ENCODE peak calls at places on chromosomes 13 and 19, in four cellular contexts. R is uterus, O is pancreas, X is heart right ventricle. C is an unnamed sample.

GRCh38 chr19:19551862-19552192 is 13.8 kb downstream of the CILP2 start:
- DNase-seq in R (no peak), X (no peak), O (no peak), C (no peak)

GRCh38 chr13:98896083-98896867 is 81.6 kb downstream of the DOCK9 start:
- DNase-seq in R (no peak), O (no peak), X (no peak), C (no peak)

GRCh38 chr13:50376895-50377575 is 361.8 kb downstream of the KCNRG start:
- DNase-seq in X (no peak), O (no peak), R (no peak), C (no peak)

GRCh38 chr19:55161571-55162322 is 4.2 kb upstream of the TNNI3 start:
- DNase-seq in R (no peak), X (no peak), O (no peak), C (no peak)

GRCh38 chr13:42876270-42876714 is 94.9 kb downstream of the FAM216B start:
- DNase-seq in X (no peak), R (no peak), O (no peak), C (no peak)

GRCh38 chr19:46731007-46731501 is 14.1 kb upstream of the PRKD2 start:
- DNase-seq in O (no peak), R (no peak), X (no peak), C (peak; percentile 78)

GRCh38 chr19:47122359-47123335 is 8.0 kb upstream of the SAE1 start:
- DNase-seq in X (no peak), R (no peak), O (no peak), C (no peak)

GRCh38 chr13:31160857-31161582 is 684 bp downstream of the HSPH1 start:
- DNase-seq in O (peak; percentile 32), X (peak; percentile 48), R (peak; percentile 48), C (peak; percentile 73)

GRCh38 chr19:2167896-2168618 is 4.3 kb downstream of the DOT1L start:
- DNase-seq in X (peak; percentile 85), R (peak; percentile 57), O (peak; percentile 49), C (peak; percentile 84)

GRCh38 chr13:80751854-80752253 is 410.9 kb upstream of the SPRY2 start:
- DNase-seq in X (no peak), O (no peak), R (no peak), C (no peak)

GRCh38 chr19:41307090-41307875 is 2.7 kb upstream of the CCDC97 start:
- DNase-seq in R (no peak), O (no peak), X (no peak), C (no peak)

GRCh38 chr19:10601999-10602329 is 14.9 kb upstream of the AP1M2 start:
- DNase-seq in X (no peak), O (no peak), R (no peak), C (no peak)

GRCh38 chr19:54281008-54281728 is at the start of gene LILRB2:
- DNase-seq in O (no peak), R (no peak), X (no peak), C (no peak)

GRCh38 chr19:40147693-40148347 is 43.4 kb upstream of the MAP3K10 start:
- DNase-seq in R (no peak), X (no peak), O (no peak), C (no peak)

GRCh38 chr13:79966039-79966438 is 374.9 kb downstream of the SPRY2 start:
- DNase-seq in X (no peak), O (no peak), R (no peak), C (no peak)

GRCh38 chr13:34842466-34842865 is 99.6 kb upstream of the NBEA start:
- DNase-seq in R (no peak), O (no peak), X (no peak), C (no peak)

GRCh38 chr13:113169277-113170272 is 11.1 kb downstream of the PROZ start:
- DNase-seq in X (peak; percentile 62), R (no peak), O (no peak), C (no peak)

GRCh38 chr19:47003611-47003935 is 16.1 kb upstream of the NPAS1 start:
- DNase-seq in X (no peak), O (no peak), R (no peak), C (no peak)

GRCh38 chr19:33040994-33041827 is 23.5 kb downstream of the RHPN2 start:
- DNase-seq in O (peak; percentile 74), X (no peak), R (no peak), C (no peak)

GRCh38 chr19:3277649-3278048 is 53.2 kb downstream of the CELF5 start:
- DNase-seq in X (no peak), R (no peak), O (no peak), C (no peak)

GRCh38 chr19:42282036-42282762 is 13.1 kb downstream of the CIC start:
- DNase-seq in O (no peak), X (peak; percentile 29), R (peak; percentile 51), C (no peak)

GRCh38 chr13:95678967-95679366 is 2.0 kb downstream of the DNAJC3 start:
- DNase-seq in R (no peak), X (no peak), O (no peak), C (no peak)

GRCh38 chr13:102847272-102848234 is 1.7 kb downstream of the ERCC5 start:
- DNase-seq in R (no peak), O (no peak), X (no peak), C (no peak)

GRCh38 chr13:95462801-95463200 is 89.7 kb upstream of the CLDN10 start:
- DNase-seq in R (no peak), X (no peak), O (no peak), C (no peak)

GRCh38 chr13:38686635-38687245 is at the start of gene FREM2:
- DNase-seq in R (peak; percentile 15), O (peak; percentile 72), X (no peak), C (peak; percentile 76)

GRCh38 chr13:98848736-98849135 is 96.3 kb upstream of the SLC15A1 start:
- DNase-seq in O (no peak), R (no peak), X (no peak), C (no peak)

GRCh38 chr13:64074989-64075474 is 2659.4 kb upstream of the PCDH20 start:
- DNase-seq in O (no peak), X (no peak), R (no peak), C (no peak)

GRCh38 chr13:77386880-77387606 is 60.1 kb upstream of the MYCBP2 start:
- DNase-seq in R (no peak), X (no peak), O (no peak), C (no peak)

GRCh38 chr13:50080158-50080855 is 65.1 kb downstream of the KCNRG start:
- DNase-seq in X (no peak), R (no peak), O (no peak), C (no peak)

GRCh38 chr19:43780706-43781525 is at the start of gene KCNN4:
- DNase-seq in X (no peak), O (no peak), R (no peak), C (no peak)

GRCh38 chr19:16873603-16874002 is 15.2 kb upstream of the F2RL3 start:
- DNase-seq in R (no peak), X (no peak), O (no peak), C (no peak)
- H3K36me3 ChIP-seq in R (no peaks in the 10 kb centered on the region), X (peaks cover 58% of the 10 kb centered on the region), O (peaks cover 51% of the 10 kb centered on the region), C (peaks cover 81% of the 10 kb centered on the region)

DNA sequence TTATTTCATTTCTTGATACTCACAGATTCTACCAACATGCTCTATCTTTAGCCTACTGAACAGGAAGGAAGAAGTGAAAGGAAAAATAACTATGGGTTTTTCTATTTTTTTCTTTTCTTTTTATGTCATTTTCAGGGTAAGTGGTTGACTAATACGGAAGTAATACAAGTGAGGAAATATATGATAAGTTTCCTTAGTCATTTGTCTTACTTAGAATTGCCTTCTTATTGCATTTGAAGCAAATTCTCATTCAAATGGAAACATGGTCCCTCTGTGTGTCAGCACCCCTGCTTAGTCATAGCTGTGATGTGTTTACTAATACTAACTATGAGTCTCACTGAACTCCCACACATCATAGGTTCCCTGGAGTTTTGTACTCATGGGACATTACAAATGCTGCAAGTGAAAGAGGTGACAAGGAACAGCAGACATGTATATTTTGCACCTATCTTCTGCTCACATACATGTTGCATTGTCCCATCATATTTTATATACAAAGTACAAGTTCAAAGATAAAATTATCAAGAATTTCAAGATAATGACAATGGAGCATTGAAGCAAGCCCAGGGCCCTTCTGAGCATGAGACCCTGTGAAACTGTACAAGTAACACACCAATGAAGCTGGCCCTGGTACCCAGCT is 60.1 kb downstream of the DCT start:
- DNase-seq in X (no peak), O (no peak), R (no peak), C (no peak)
- H3K27ac ChIP-seq in X (no peak overlapping the region), O (no peak overlapping the region), R (no peak overlapping the region), C (no peak overlapping the region)

DNA sequence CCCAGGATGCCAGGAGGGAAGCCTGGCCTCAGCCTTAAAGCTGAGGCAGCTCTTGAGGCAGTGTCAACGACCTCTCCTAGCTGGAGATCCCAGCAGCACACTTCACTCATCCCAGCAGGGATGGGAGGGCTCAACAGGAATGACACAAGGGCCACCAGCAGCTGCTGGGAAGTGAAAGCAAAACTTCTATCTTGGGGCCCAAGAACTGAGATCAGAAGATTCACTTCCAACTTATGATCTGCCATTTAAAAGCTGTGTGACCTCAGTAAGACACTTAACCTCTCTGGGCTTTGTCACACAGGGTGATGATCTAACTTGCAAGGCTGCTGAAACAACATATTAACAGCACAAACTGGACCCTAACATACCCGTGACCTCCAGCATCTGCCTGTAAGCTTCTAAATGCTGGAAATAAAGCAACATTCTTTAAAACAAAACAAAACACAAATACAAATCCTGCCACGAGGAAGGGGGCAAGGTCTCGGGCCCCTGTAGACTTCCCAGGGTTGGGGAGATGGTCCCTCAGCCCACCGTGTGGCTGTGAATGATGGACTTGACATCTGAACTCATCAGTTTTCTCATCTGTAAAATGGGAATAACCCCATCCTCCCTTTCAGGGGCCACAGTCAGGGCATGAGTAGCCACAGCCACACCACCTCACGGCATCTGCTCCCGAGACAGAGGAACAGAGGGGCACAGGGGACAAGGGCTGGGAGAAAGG is 22.7 kb downstream of the ELL start:
- DNase-seq in O (no peak), R (no peak), X (no peak), C (no peak)
- H3K4me3 ChIP-seq in O (no peak overlapping the region), R (no peak overlapping the region), X (no peak overlapping the region), C (no peak overlapping the region)

DNA sequence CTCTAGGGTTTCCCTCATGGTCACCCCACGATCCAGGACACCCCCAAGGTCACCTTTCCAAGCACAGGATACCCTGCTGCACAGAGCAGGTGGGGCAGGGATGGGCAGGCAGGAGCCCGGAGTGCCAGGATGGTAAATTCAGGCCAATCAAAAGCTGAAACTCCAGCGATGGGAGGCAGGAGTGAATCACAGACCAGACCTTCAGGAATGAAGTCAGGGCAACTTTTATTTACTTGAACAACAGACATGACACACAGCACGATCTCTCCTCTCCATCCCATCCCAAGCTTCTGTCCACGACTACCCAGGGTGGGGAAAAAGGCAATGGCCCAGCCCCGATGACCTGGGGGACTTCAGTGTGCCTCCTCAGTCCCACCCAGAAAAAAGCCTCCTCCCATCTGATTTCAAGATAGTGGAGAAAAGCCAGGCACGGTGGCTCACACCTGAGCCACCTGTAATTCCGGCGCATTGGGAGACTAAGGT is 39.1 kb downstream of the ZSWIM4 start:
- DNase-seq in R (peak; percentile 25), O (no peak), X (no peak), C (no peak)
- H3K36me3 ChIP-seq in R (no peaks in the 10 kb centered on the region), O (peaks cover 20% of the 10 kb centered on the region), X (peaks cover 30% of the 10 kb centered on the region), C (peaks cover 49% of the 10 kb centered on the region)

DNA sequence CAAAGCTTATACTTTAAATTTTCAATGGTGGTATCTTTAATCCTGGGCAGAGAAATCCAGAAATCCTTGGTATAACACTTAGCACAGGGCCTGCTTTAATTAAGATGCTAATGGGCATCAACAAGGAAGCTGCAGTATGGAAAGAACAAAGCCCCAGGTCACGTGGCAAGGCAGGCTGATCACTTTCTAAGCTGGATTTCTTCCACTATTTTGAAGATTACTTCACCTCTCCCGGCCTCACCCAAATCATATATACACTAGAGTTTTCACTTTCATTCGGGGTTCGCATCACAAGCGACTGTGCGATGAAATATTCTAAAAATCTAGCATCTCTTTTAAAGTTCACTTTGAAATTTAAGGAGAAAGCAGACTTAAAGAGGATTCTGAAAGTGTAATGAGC is 71.8 kb downstream of the STARD13 start:
- DNase-seq in R (no peak), X (no peak), O (no peak), C (no peak)
- H3K27ac ChIP-seq in R (peak overlapping the region; percentile 31), X (peak overlapping the region; percentile 43), O (no peak overlapping the region), C (peak overlapping the region; percentile 65)